ENCODE peak calls at places on chromosomes 6 and 20, in nine cellular contexts. One of them, this sample, is unnamed.

GRCh38 chr6:37127961-37128862 is 41.7 kb upstream of the PIM1 start:
- DNase-seq in pancreas: no peak
- DNase-seq in naive thymus-derived CD4-positive, alpha-beta T cell: no peak
- DNase-seq in left lung: no peak
- DNase-seq in Peyer's patch: no peak
- DNase-seq in CD4-positive, alpha-beta memory T cell: no peak
- DNase-seq in thyroid gland: no peak
- DNase-seq in vagina: no peak
- DNase-seq in lung: no peak
- DNase-seq in this sample: no peak

GRCh38 chr20:1381753-1382591 is 10.9 kb downstream of the FKBP1A start:
- DNase-seq in pancreas: no peak
- DNase-seq in naive thymus-derived CD4-positive, alpha-beta T cell: no peak
- DNase-seq in left lung: no peak
- DNase-seq in Peyer's patch: no peak
- DNase-seq in CD4-positive, alpha-beta memory T cell: no peak
- DNase-seq in thyroid gland: peak; percentile 62
- DNase-seq in vagina: no peak
- DNase-seq in lung: no peak
- DNase-seq in this sample: no peak

GRCh38 chr6:157198425-157199279 is 124.7 kb downstream of the TMEM242 start:
- DNase-seq in pancreas: peak; percentile 94
- DNase-seq in naive thymus-derived CD4-positive, alpha-beta T cell: no peak
- DNase-seq in left lung: peak; percentile 86
- DNase-seq in Peyer's patch: no peak
- DNase-seq in CD4-positive, alpha-beta memory T cell: no peak
- DNase-seq in thyroid gland: peak; percentile 49
- DNase-seq in vagina: no peak
- DNase-seq in lung: peak; percentile 91
- DNase-seq in this sample: no peak

GRCh38 chr6:170096803-170097504 is 193.9 kb downstream of the DLL1 start:
- DNase-seq in pancreas: peak; percentile 9
- DNase-seq in naive thymus-derived CD4-positive, alpha-beta T cell: no peak
- DNase-seq in left lung: no peak
- DNase-seq in Peyer's patch: no peak
- DNase-seq in CD4-positive, alpha-beta memory T cell: no peak
- DNase-seq in thyroid gland: no peak
- DNase-seq in vagina: peak; percentile 49
- DNase-seq in lung: no peak
- DNase-seq in this sample: no peak

GRCh38 chr6:128139519-128139918 is 238.7 kb upstream of the THEMIS start:
- DNase-seq in pancreas: no peak
- DNase-seq in naive thymus-derived CD4-positive, alpha-beta T cell: no peak
- DNase-seq in left lung: no peak
- DNase-seq in Peyer's patch: no peak
- DNase-seq in CD4-positive, alpha-beta memory T cell: no peak
- DNase-seq in thyroid gland: no peak
- DNase-seq in vagina: no peak
- DNase-seq in lung: no peak
- DNase-seq in this sample: no peak

GRCh38 chr20:47578543-47578942 is 76.9 kb downstream of the NCOA3 start:
- DNase-seq in pancreas: no peak
- DNase-seq in naive thymus-derived CD4-positive, alpha-beta T cell: no peak
- DNase-seq in left lung: no peak
- DNase-seq in Peyer's patch: no peak
- DNase-seq in CD4-positive, alpha-beta memory T cell: no peak
- DNase-seq in thyroid gland: peak; percentile 16
- DNase-seq in vagina: no peak
- DNase-seq in lung: no peak
- DNase-seq in this sample: no peak

GRCh38 chr20:57707849-57708693 is 1.7 kb downstream of the PMEPA1 start:
- DNase-seq in pancreas: no peak
- DNase-seq in naive thymus-derived CD4-positive, alpha-beta T cell: no peak
- DNase-seq in left lung: no peak
- DNase-seq in Peyer's patch: no peak
- DNase-seq in CD4-positive, alpha-beta memory T cell: no peak
- DNase-seq in thyroid gland: peak; percentile 14
- DNase-seq in vagina: no peak
- DNase-seq in lung: no peak
- DNase-seq in this sample: no peak

GRCh38 chr20:56247954-56248782 is at the start of gene MC3R:
- DNase-seq in pancreas: peak; percentile 32
- DNase-seq in naive thymus-derived CD4-positive, alpha-beta T cell: peak; percentile 30
- DNase-seq in left lung: peak; percentile 67
- DNase-seq in Peyer's patch: no peak
- DNase-seq in CD4-positive, alpha-beta memory T cell: no peak
- DNase-seq in thyroid gland: peak; percentile 21
- DNase-seq in vagina: no peak
- DNase-seq in lung: peak; percentile 45
- DNase-seq in this sample: peak; percentile 65

GRCh38 chr6:147941143-147941542 is 401.5 kb upstream of the SASH1 start:
- DNase-seq in pancreas: no peak
- DNase-seq in naive thymus-derived CD4-positive, alpha-beta T cell: no peak
- DNase-seq in left lung: no peak
- DNase-seq in Peyer's patch: no peak
- DNase-seq in CD4-positive, alpha-beta memory T cell: no peak
- DNase-seq in thyroid gland: no peak
- DNase-seq in vagina: no peak
- DNase-seq in lung: no peak
- DNase-seq in this sample: no peak

GRCh38 chr6:144063744-144064401 is 31.5 kb downstream of the SF3B5 start:
- DNase-seq in pancreas: peak; percentile 93
- DNase-seq in naive thymus-derived CD4-positive, alpha-beta T cell: peak; percentile 88
- DNase-seq in left lung: peak; percentile 100
- DNase-seq in Peyer's patch: peak; percentile 97
- DNase-seq in CD4-positive, alpha-beta memory T cell: peak; percentile 91
- DNase-seq in thyroid gland: peak; percentile 88
- DNase-seq in vagina: no peak
- DNase-seq in lung: peak; percentile 88
- DNase-seq in this sample: peak; percentile 74

GRCh38 chr6:35391240-35391968 is 49.0 kb downstream of the PPARD start:
- DNase-seq in pancreas: no peak
- DNase-seq in naive thymus-derived CD4-positive, alpha-beta T cell: no peak
- DNase-seq in left lung: no peak
- DNase-seq in Peyer's patch: no peak
- DNase-seq in CD4-positive, alpha-beta memory T cell: peak; percentile 62
- DNase-seq in thyroid gland: no peak
- DNase-seq in vagina: no peak
- DNase-seq in lung: no peak
- DNase-seq in this sample: no peak

GRCh38 chr6:161462148-161462547 is 188.3 kb upstream of the AGPAT4 start:
- DNase-seq in pancreas: no peak
- DNase-seq in naive thymus-derived CD4-positive, alpha-beta T cell: no peak
- DNase-seq in left lung: no peak
- DNase-seq in Peyer's patch: no peak
- DNase-seq in CD4-positive, alpha-beta memory T cell: no peak
- DNase-seq in thyroid gland: no peak
- DNase-seq in vagina: no peak
- DNase-seq in lung: no peak
- DNase-seq in this sample: no peak

GRCh38 chr20:19426356-19426755 is 213.9 kb downstream of the SLC24A3 start:
- DNase-seq in pancreas: no peak
- DNase-seq in naive thymus-derived CD4-positive, alpha-beta T cell: no peak
- DNase-seq in left lung: no peak
- DNase-seq in Peyer's patch: no peak
- DNase-seq in CD4-positive, alpha-beta memory T cell: no peak
- DNase-seq in thyroid gland: no peak
- DNase-seq in vagina: no peak
- DNase-seq in lung: no peak
- DNase-seq in this sample: no peak

GRCh38 chr20:19427480-19427879 is 215.0 kb downstream of the SLC24A3 start:
- DNase-seq in pancreas: no peak
- DNase-seq in naive thymus-derived CD4-positive, alpha-beta T cell: no peak
- DNase-seq in left lung: peak; percentile 72
- DNase-seq in Peyer's patch: no peak
- DNase-seq in CD4-positive, alpha-beta memory T cell: no peak
- DNase-seq in thyroid gland: peak; percentile 47
- DNase-seq in vagina: peak; percentile 42
- DNase-seq in lung: peak; percentile 22
- DNase-seq in this sample: no peak

GRCh38 chr20:19423097-19423891 is 210.9 kb downstream of the SLC24A3 start:
- DNase-seq in pancreas: no peak
- DNase-seq in naive thymus-derived CD4-positive, alpha-beta T cell: no peak
- DNase-seq in left lung: no peak
- DNase-seq in Peyer's patch: no peak
- DNase-seq in CD4-positive, alpha-beta memory T cell: no peak
- DNase-seq in thyroid gland: no peak
- DNase-seq in vagina: no peak
- DNase-seq in lung: no peak
- DNase-seq in this sample: no peak

GRCh38 chr20:19427913-19428800 is 215.7 kb downstream of the SLC24A3 start:
- DNase-seq in pancreas: no peak
- DNase-seq in naive thymus-derived CD4-positive, alpha-beta T cell: no peak
- DNase-seq in left lung: no peak
- DNase-seq in Peyer's patch: no peak
- DNase-seq in CD4-positive, alpha-beta memory T cell: no peak
- DNase-seq in thyroid gland: peak; percentile 15
- DNase-seq in vagina: peak; percentile 44
- DNase-seq in lung: peak; percentile 17
- DNase-seq in this sample: no peak

GRCh38 chr20:19423892-19424620 is 211.6 kb downstream of the SLC24A3 start:
- DNase-seq in pancreas: no peak
- DNase-seq in naive thymus-derived CD4-positive, alpha-beta T cell: no peak
- DNase-seq in left lung: no peak
- DNase-seq in Peyer's patch: no peak
- DNase-seq in CD4-positive, alpha-beta memory T cell: no peak
- DNase-seq in thyroid gland: no peak
- DNase-seq in vagina: no peak
- DNase-seq in lung: no peak
- DNase-seq in this sample: no peak
- H3K4me3 ChIP-seq in pancreas: no peak overlapping the region
- H3K4me3 ChIP-seq in naive thymus-derived CD4-positive, alpha-beta T cell: no peak overlapping the region
- H3K4me3 ChIP-seq in left lung: no peak overlapping the region
- H3K4me3 ChIP-seq in Peyer's patch: no peak overlapping the region
- H3K4me3 ChIP-seq in CD4-positive, alpha-beta memory T cell: no peak overlapping the region
- H3K4me3 ChIP-seq in thyroid gland: no peak overlapping the region
- H3K4me3 ChIP-seq in vagina: no peak overlapping the region
- H3K4me3 ChIP-seq in lung: no peak overlapping the region
- H3K4me3 ChIP-seq in this sample: no peak overlapping the region

DNA sequence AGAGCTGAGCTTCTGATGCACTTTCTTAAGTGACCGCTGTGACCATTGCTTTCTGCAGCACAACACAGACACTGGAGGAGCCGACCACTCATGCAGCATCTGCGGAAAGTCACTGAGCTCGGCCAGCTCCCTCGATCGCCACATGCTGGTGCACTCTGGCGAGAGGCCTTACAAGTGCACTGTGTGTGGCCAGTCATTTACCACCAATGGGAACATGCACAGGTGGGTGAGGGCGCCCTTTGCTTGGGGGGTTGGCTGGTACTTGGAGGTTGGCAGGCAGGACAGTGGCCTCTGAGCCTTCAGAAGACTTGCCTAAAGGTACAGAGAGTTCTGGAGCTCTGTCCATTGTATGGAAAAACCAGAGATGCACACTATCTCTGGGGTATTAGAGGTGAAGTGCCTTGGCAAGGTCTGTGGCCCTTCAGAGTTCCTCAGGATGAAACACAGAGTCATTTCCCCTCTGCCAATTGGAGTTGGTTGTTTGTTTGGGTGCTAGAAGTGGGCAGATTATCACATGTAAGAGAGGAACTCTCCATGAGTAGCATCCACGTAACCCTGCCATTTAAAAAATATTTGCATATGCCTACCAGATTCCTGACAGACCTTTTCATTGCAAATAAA is 81.5 kb downstream of the RREB1 start:
- DNase-seq in pancreas: peak; percentile 86
- DNase-seq in naive thymus-derived CD4-positive, alpha-beta T cell: no peak
- DNase-seq in left lung: no peak
- DNase-seq in Peyer's patch: no peak
- DNase-seq in CD4-positive, alpha-beta memory T cell: no peak
- DNase-seq in thyroid gland: peak; percentile 79
- DNase-seq in vagina: peak; percentile 67
- DNase-seq in lung: no peak
- DNase-seq in this sample: no peak
- H3K36me3 ChIP-seq in pancreas: peaks cover 3% of the 10 kb centered on the region
- H3K36me3 ChIP-seq in naive thymus-derived CD4-positive, alpha-beta T cell: peaks cover 4% of the 10 kb centered on the region
- H3K36me3 ChIP-seq in left lung: no peaks in the 10 kb centered on the region
- H3K36me3 ChIP-seq in Peyer's patch: peaks cover 69% of the 10 kb centered on the region
- H3K36me3 ChIP-seq in CD4-positive, alpha-beta memory T cell: peaks cover 12% of the 10 kb centered on the region
- H3K36me3 ChIP-seq in thyroid gland: peaks cover 12% of the 10 kb centered on the region
- H3K36me3 ChIP-seq in vagina: no peaks in the 10 kb centered on the region
- H3K36me3 ChIP-seq in lung: peaks cover 38% of the 10 kb centered on the region
- H3K36me3 ChIP-seq in this sample: peaks cover 31% of the 10 kb centered on the region

DNA sequence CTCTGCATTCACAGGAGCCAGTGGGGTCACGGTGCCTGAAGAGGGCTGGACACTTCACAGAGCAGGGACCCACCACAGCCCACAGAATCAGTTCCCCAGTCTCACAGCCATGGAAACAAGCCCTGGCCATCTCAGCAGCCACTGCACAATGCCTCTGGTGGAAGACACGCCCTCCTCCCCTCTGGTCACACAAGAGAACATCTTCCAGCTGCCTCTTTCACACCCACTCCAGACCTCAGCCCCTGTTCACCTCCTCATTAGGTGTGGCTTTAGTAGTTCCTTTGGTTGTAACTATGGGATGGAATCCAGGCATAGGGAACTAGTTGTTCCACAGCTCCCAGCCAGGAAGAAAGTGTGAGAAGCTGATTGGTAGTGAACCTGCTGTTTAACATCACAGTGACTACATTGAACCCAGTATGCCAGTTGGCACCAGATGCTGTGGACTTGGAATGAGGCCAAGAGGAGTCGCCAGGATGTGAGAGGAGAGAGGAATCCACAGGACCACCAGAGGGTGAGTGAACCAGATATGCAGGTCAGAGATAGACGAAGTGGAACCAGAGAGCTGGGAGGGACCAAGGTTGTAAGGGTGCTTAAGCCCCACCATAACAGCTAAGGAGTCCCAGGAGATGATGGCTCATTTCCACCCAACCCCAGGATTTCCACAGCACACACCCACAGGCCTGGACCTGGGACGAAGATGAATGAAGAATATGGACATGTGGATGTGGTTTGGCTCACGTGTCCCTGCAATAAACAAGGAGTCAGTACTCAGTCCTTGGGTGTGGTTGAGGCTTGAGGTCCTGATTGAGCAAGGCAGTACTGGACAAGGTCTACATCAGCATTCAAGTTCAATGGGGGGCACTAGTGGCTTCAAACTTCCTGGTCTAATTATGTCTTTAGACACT is 8.8 kb upstream of the BTN3A3 start:
- DNase-seq in pancreas: no peak
- DNase-seq in naive thymus-derived CD4-positive, alpha-beta T cell: no peak
- DNase-seq in left lung: no peak
- DNase-seq in Peyer's patch: no peak
- DNase-seq in CD4-positive, alpha-beta memory T cell: no peak
- DNase-seq in thyroid gland: no peak
- DNase-seq in vagina: no peak
- DNase-seq in lung: no peak
- DNase-seq in this sample: no peak
- H3K4me3 ChIP-seq in pancreas: no peak overlapping the region
- H3K4me3 ChIP-seq in naive thymus-derived CD4-positive, alpha-beta T cell: no peak overlapping the region
- H3K4me3 ChIP-seq in left lung: no peak overlapping the region
- H3K4me3 ChIP-seq in Peyer's patch: no peak overlapping the region
- H3K4me3 ChIP-seq in CD4-positive, alpha-beta memory T cell: no peak overlapping the region
- H3K4me3 ChIP-seq in thyroid gland: no peak overlapping the region
- H3K4me3 ChIP-seq in vagina: no peak overlapping the region
- H3K4me3 ChIP-seq in lung: no peak overlapping the region
- H3K4me3 ChIP-seq in this sample: no peak overlapping the region

DNA sequence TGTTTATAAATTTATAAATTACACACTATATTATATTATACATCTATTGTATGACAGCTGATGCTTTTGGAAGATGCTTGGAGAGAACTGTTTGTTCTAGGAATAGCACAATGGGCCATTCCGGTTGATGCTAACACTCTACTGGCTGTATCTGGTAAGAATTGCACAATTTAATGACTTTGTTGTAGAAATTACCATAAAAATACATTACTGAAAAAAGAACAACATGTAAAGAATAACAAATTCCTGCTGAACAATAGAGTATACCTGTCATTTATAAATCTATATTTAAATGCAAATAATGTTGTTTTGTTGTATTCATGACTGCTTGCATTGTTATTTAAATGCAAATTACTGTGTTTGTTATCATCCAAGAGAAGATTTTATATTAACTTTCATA is 14.4 kb downstream of the NR2E1 start:
- DNase-seq in pancreas: no peak
- DNase-seq in naive thymus-derived CD4-positive, alpha-beta T cell: no peak
- DNase-seq in left lung: no peak
- DNase-seq in Peyer's patch: no peak
- DNase-seq in CD4-positive, alpha-beta memory T cell: no peak
- DNase-seq in thyroid gland: no peak
- DNase-seq in vagina: no peak
- DNase-seq in lung: no peak
- DNase-seq in this sample: peak; percentile 45
- H3K36me3 ChIP-seq in pancreas: no peaks in the 10 kb centered on the region
- H3K36me3 ChIP-seq in naive thymus-derived CD4-positive, alpha-beta T cell: no peaks in the 10 kb centered on the region
- H3K36me3 ChIP-seq in left lung: no peaks in the 10 kb centered on the region
- H3K36me3 ChIP-seq in Peyer's patch: no peaks in the 10 kb centered on the region
- H3K36me3 ChIP-seq in CD4-positive, alpha-beta memory T cell: no peaks in the 10 kb centered on the region
- H3K36me3 ChIP-seq in thyroid gland: no peaks in the 10 kb centered on the region
- H3K36me3 ChIP-seq in vagina: no peaks in the 10 kb centered on the region
- H3K36me3 ChIP-seq in lung: no peaks in the 10 kb centered on the region
- H3K36me3 ChIP-seq in this sample: no peaks in the 10 kb centered on the region

This sample was measured in HAP-1.